ENCODE peak calls at places on chromosomes 1 and 21, in eight cellular contexts. O, V, E, F, W, X, M and A are unnamed samples.

GRCh38 chr1:98102369-98103030 is 181.7 kb upstream of the DPYD start:
- DNase-seq in F (no peak), W (no peak), V (no peak), X (peak; percentile 55), E (no peak), O (no peak), M (no peak), A (no peak)

GRCh38 chr21:42027804-42028753 is 17.9 kb upstream of the ZBTB21 start:
- DNase-seq in F (no peak), W (no peak), V (no peak), E (no peak), M (no peak), O (no peak), X (no peak), A (no peak)

GRCh38 chr1:193674292-193674944 is 488.0 kb upstream of the B3GALT2 start:
- DNase-seq in W (no peak), X (peak; percentile 55), E (no peak), V (no peak), M (no peak), F (no peak), O (peak; percentile 51), A (no peak)

GRCh38 chr1:235156265-235156664 is 4.8 kb downstream of the RBM34 start:
- DNase-seq in X (no peak), W (no peak), V (no peak), E (no peak), M (no peak), O (no peak), F (no peak), A (no peak)

GRCh38 chr1:91997607-91998195 is 32.1 kb upstream of the EPHX4 start:
- DNase-seq in F (no peak), V (no peak), M (no peak), E (peak; percentile 30), O (peak; percentile 59), W (no peak), X (peak; percentile 48), A (peak; percentile 33)

GRCh38 chr1:151815716-151816327 is 10.6 kb upstream of the LINGO4 start:
- DNase-seq in X (no peak), V (no peak), O (no peak), M (no peak), F (no peak), E (no peak), W (no peak), A (no peak)

GRCh38 chr1:245332085-245332484 is 177.3 kb downstream of the KIF26B start:
- DNase-seq in W (no peak), O (no peak), F (no peak), M (no peak), V (no peak), E (no peak), X (no peak), A (no peak)

GRCh38 chr1:7534061-7534825 is 236.9 kb upstream of the VAMP3 start:
- DNase-seq in W (no peak), X (peak; percentile 54), V (no peak), F (no peak), E (no peak), O (peak; percentile 32), M (no peak), A (no peak)

GRCh38 chr1:186828612-186829542 is at the start of gene PLA2G4A:
- DNase-seq in F (no peak), O (peak; percentile 87), W (no peak), M (peak; percentile 25), V (no peak), X (peak; percentile 79), E (no peak), A (peak; percentile 64)

GRCh38 chr1:168234846-168235547 is 9.2 kb downstream of the SFT2D2 start:
- DNase-seq in M (no peak), F (no peak), X (peak; percentile 37), O (peak; percentile 64), E (no peak), W (no peak), V (no peak), A (peak; percentile 31)

GRCh38 chr1:184283999-184284398 is 102.8 kb upstream of the C1orf21 start:
- DNase-seq in V (no peak), O (no peak), X (peak; percentile 77), W (no peak), M (no peak), F (no peak), E (peak; percentile 80), A (no peak)

GRCh38 chr1:219459321-219460105 is 153.4 kb downstream of the ZC3H11B start:
- DNase-seq in M (no peak), X (no peak), W (no peak), E (no peak), F (no peak), V (no peak), O (no peak), A (no peak)

GRCh38 chr21:45010860-45011259 is 63.5 kb upstream of the ADARB1 start:
- DNase-seq in W (no peak), X (no peak), M (peak; percentile 4), E (no peak), V (no peak), O (no peak), F (no peak), A (no peak)

GRCh38 chr1:13820055-13820454 is 120.1 kb downstream of the PRDM2 start:
- DNase-seq in E (no peak), F (peak; percentile 36), W (peak; percentile 21), V (no peak), M (no peak), O (no peak), X (no peak), A (no peak)

DNA sequence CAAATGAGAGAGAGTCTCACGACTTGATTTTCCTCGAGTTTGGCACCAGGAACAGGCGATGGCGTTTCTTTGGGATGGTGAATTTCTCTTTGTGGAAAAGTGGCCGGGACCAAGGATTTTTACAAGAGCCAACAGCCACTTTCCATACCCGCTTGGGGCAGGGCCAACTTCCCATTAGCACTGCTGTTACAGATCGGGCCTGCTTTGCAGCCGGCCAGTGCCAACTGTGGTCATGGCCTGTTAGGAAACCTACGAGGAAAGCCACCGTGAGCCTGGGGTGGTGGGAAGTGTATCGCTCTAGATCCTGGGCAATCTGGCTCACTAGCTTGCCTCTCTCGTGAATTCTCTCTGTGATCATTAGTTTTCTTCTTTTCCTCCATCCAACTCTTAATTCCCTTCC is 185.4 kb upstream of the NFIA start:
- DNase-seq in E (no peak), X (no peak), M (peak; percentile 28), V (no peak), F (no peak), O (no peak), W (no peak), A (no peak)
- H3K27ac ChIP-seq in E (no peak overlapping the region), X (no peak overlapping the region), M (peak overlapping the region; percentile 36), V (no peak overlapping the region), F (peak overlapping the region; percentile 52), O (no peak overlapping the region), W (no peak overlapping the region), A (no peak overlapping the region)

GRCh38 chr1:212401838-212402582 is 12.7 kb downstream of the PACC1 start:
- DNase-seq in O (no peak), X (peak; percentile 65), M (no peak), V (no peak), F (no peak), E (no peak), W (peak; percentile 1), A (no peak)
- H3K27ac ChIP-seq in O (peak overlapping the region; percentile 27), X (no peak overlapping the region), M (no peak overlapping the region), V (no peak overlapping the region), F (no peak overlapping the region), E (no peak overlapping the region), W (peak overlapping the region; percentile 52), A (peak overlapping the region; percentile 24)

GRCh38 chr21:38121888-38122705 is 134.7 kb upstream of the KCNJ15 start:
- DNase-seq in M (no peak), E (no peak), W (no peak), F (no peak), V (no peak), X (peak; percentile 36), O (no peak), A (no peak)
- H3K27ac ChIP-seq in M (no peak overlapping the region), E (no peak overlapping the region), W (no peak overlapping the region), F (no peak overlapping the region), V (no peak overlapping the region), X (no peak overlapping the region), O (no peak overlapping the region), A (no peak overlapping the region)

DNA sequence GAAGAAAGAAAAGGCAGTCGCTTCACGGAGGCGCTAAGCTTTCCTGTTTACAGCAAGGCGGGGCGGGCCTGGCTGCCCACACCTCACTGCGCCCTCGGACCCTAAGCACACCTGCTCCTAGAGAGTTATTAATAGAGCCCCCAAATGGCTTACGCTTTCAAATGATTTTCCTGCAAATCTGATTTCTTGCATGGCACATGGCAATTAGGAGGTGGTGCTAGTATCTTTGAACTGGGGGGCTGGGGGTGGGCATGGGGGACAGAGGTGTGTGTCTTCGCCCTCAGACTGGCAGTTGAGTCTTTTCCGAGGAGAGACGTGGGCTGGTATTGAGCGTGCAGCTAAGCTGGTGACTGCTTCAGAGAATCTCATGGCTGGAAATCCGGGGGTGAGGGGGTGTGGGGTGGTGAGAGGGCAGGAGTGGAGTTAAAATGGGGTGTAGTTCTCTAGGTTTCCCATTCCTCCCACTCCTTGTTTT is 1.3 kb downstream of the S1PR1 start:
- DNase-seq in M (no peak), E (no peak), F (no peak), X (no peak), W (no peak), V (no peak), O (peak; percentile 62), A (no peak)
- H3K27ac ChIP-seq in M (peak overlapping the region; percentile 96), E (no peak overlapping the region), F (no peak overlapping the region), X (no peak overlapping the region), W (peak overlapping the region; percentile 82), V (no peak overlapping the region), O (peak overlapping the region; percentile 99), A (no peak overlapping the region)

DNA sequence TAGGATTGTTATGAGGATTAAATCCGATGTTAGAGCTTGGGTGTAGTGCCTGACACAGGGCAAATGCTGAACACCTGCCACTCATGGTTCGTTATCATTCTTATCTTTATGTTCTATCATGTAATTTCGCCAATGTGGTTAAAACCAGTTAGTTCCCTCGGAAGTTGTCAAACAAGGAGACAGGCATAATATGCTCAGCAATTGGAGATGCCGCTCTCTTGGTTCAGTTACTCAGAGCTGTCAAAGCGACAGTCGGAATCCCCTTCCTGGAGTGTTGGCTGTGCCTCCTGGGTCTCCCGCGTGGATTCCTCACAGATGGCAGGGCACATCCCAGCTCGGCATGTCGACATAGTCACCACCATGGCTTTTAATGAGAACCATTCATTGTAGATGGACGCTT is 192.2 kb downstream of the ROR1 start:
- DNase-seq in X (no peak), F (no peak), O (no peak), M (no peak), E (no peak), V (no peak), W (no peak), A (no peak)
- H3K27ac ChIP-seq in X (no peak overlapping the region), F (no peak overlapping the region), O (no peak overlapping the region), M (no peak overlapping the region), E (no peak overlapping the region), V (no peak overlapping the region), W (no peak overlapping the region), A (no peak overlapping the region)